ENCODE peak calls at places on chromosomes 13 and 19, in nine cellular contexts. One of them, this sample, is unnamed.

GRCh38 chr13:33080962-33081655 is 64.9 kb downstream of the KL start:
- DNase-seq in mucosa of descending colon: no peak
- DNase-seq in tibial artery: no peak
- DNase-seq in cardiac fibroblast: peak
- DNase-seq in pancreas: no peak
- DNase-seq in progenitor cell of endocrine pancreas: no peak
- DNase-seq in endothelial cell of umbilical vein: peak
- DNase-seq in HL-60: no peak
- DNase-seq in fibroblast of pulmonary artery: peak
- DNase-seq in this sample: no peak

GRCh38 chr19:1668339-1669123 is 16.1 kb upstream of the TCF3 start:
- DNase-seq in mucosa of descending colon: peak
- DNase-seq in tibial artery: no peak
- DNase-seq in cardiac fibroblast: peak
- DNase-seq in pancreas: peak
- DNase-seq in progenitor cell of endocrine pancreas: peak
- DNase-seq in endothelial cell of umbilical vein: no peak
- DNase-seq in HL-60: no peak
- DNase-seq in fibroblast of pulmonary artery: no peak
- DNase-seq in this sample: no peak

GRCh38 chr13:40613192-40613818 is 53.1 kb downstream of the FOXO1 start:
- DNase-seq in mucosa of descending colon: no peak
- DNase-seq in tibial artery: no peak
- DNase-seq in cardiac fibroblast: no peak
- DNase-seq in pancreas: no peak
- DNase-seq in progenitor cell of endocrine pancreas: no peak
- DNase-seq in endothelial cell of umbilical vein: peak
- DNase-seq in HL-60: no peak
- DNase-seq in fibroblast of pulmonary artery: no peak
- DNase-seq in this sample: no peak

GRCh38 chr13:92833071-92833470 is 393.5 kb upstream of the GPC6 start:
- DNase-seq in mucosa of descending colon: no peak
- DNase-seq in tibial artery: no peak
- DNase-seq in cardiac fibroblast: no peak
- DNase-seq in pancreas: no peak
- DNase-seq in progenitor cell of endocrine pancreas: no peak
- DNase-seq in endothelial cell of umbilical vein: no peak
- DNase-seq in HL-60: no peak
- DNase-seq in fibroblast of pulmonary artery: peak
- DNase-seq in this sample: no peak

GRCh38 chr19:46486358-46486757 is 9.3 kb downstream of the PNMA8B start:
- DNase-seq in mucosa of descending colon: no peak
- DNase-seq in tibial artery: no peak
- DNase-seq in cardiac fibroblast: no peak
- DNase-seq in pancreas: no peak
- DNase-seq in progenitor cell of endocrine pancreas: no peak
- DNase-seq in endothelial cell of umbilical vein: no peak
- DNase-seq in HL-60: no peak
- DNase-seq in fibroblast of pulmonary artery: no peak
- DNase-seq in this sample: no peak

GRCh38 chr13:29693297-29693945 is 97.9 kb upstream of the SLC7A1 start:
- DNase-seq in mucosa of descending colon: peak
- DNase-seq in tibial artery: no peak
- DNase-seq in cardiac fibroblast: no peak
- DNase-seq in pancreas: no peak
- DNase-seq in progenitor cell of endocrine pancreas: no peak
- DNase-seq in endothelial cell of umbilical vein: no peak
- DNase-seq in HL-60: no peak
- DNase-seq in fibroblast of pulmonary artery: no peak
- DNase-seq in this sample: no peak

GRCh38 chr13:102651392-102651791 is 43.5 kb downstream of the METTL21C start:
- DNase-seq in mucosa of descending colon: no peak
- DNase-seq in tibial artery: no peak
- DNase-seq in cardiac fibroblast: peak
- DNase-seq in pancreas: no peak
- DNase-seq in progenitor cell of endocrine pancreas: no peak
- DNase-seq in endothelial cell of umbilical vein: peak
- DNase-seq in HL-60: no peak
- DNase-seq in fibroblast of pulmonary artery: peak
- DNase-seq in this sample: peak

GRCh38 chr13:53189162-53189561 is 160.5 kb downstream of the OLFM4 start:
- DNase-seq in mucosa of descending colon: no peak
- DNase-seq in tibial artery: no peak
- DNase-seq in cardiac fibroblast: no peak
- DNase-seq in pancreas: no peak
- DNase-seq in progenitor cell of endocrine pancreas: no peak
- DNase-seq in endothelial cell of umbilical vein: no peak
- DNase-seq in HL-60: no peak
- DNase-seq in fibroblast of pulmonary artery: no peak
- DNase-seq in this sample: no peak

GRCh38 chr13:47798906-47799305 is 202.2 kb downstream of the SUCLA2 start:
- DNase-seq in mucosa of descending colon: no peak
- DNase-seq in tibial artery: no peak
- DNase-seq in cardiac fibroblast: peak
- DNase-seq in pancreas: no peak
- DNase-seq in progenitor cell of endocrine pancreas: no peak
- DNase-seq in endothelial cell of umbilical vein: no peak
- DNase-seq in HL-60: no peak
- DNase-seq in fibroblast of pulmonary artery: peak
- DNase-seq in this sample: peak

GRCh38 chr19:30113182-30113581 is 171.1 kb downstream of the URI1 start:
- DNase-seq in mucosa of descending colon: no peak
- DNase-seq in tibial artery: no peak
- DNase-seq in cardiac fibroblast: no peak
- DNase-seq in pancreas: no peak
- DNase-seq in progenitor cell of endocrine pancreas: no peak
- DNase-seq in endothelial cell of umbilical vein: no peak
- DNase-seq in HL-60: no peak
- DNase-seq in fibroblast of pulmonary artery: no peak
- DNase-seq in this sample: no peak

GRCh38 chr19:44581288-44581687 is 32.1 kb upstream of the IGSF23 start:
- DNase-seq in mucosa of descending colon: no peak
- DNase-seq in tibial artery: no peak
- DNase-seq in cardiac fibroblast: no peak
- DNase-seq in pancreas: no peak
- DNase-seq in progenitor cell of endocrine pancreas: no peak
- DNase-seq in endothelial cell of umbilical vein: no peak
- DNase-seq in HL-60: no peak
- DNase-seq in fibroblast of pulmonary artery: no peak
- DNase-seq in this sample: no peak

GRCh38 chr19:44585371-44586141 is 27.8 kb upstream of the IGSF23 start:
- DNase-seq in mucosa of descending colon: no peak
- DNase-seq in tibial artery: no peak
- DNase-seq in cardiac fibroblast: peak
- DNase-seq in pancreas: no peak
- DNase-seq in progenitor cell of endocrine pancreas: no peak
- DNase-seq in endothelial cell of umbilical vein: peak
- DNase-seq in HL-60: no peak
- DNase-seq in fibroblast of pulmonary artery: peak
- DNase-seq in this sample: peak

GRCh38 chr19:44580366-44580895 is 32.9 kb upstream of the IGSF23 start:
- DNase-seq in mucosa of descending colon: peak
- DNase-seq in tibial artery: no peak
- DNase-seq in cardiac fibroblast: no peak
- DNase-seq in pancreas: no peak
- DNase-seq in progenitor cell of endocrine pancreas: no peak
- DNase-seq in endothelial cell of umbilical vein: no peak
- DNase-seq in HL-60: no peak
- DNase-seq in fibroblast of pulmonary artery: no peak
- DNase-seq in this sample: no peak

GRCh38 chr19:44579663-44580365 is 33.5 kb upstream of the IGSF23 start:
- DNase-seq in mucosa of descending colon: no peak
- DNase-seq in tibial artery: no peak
- DNase-seq in cardiac fibroblast: no peak
- DNase-seq in pancreas: no peak
- DNase-seq in progenitor cell of endocrine pancreas: no peak
- DNase-seq in endothelial cell of umbilical vein: no peak
- DNase-seq in HL-60: no peak
- DNase-seq in fibroblast of pulmonary artery: no peak
- DNase-seq in this sample: no peak

GRCh38 chr19:44582581-44583265 is 30.6 kb upstream of the IGSF23 start:
- DNase-seq in mucosa of descending colon: no peak
- DNase-seq in tibial artery: no peak
- DNase-seq in cardiac fibroblast: peak
- DNase-seq in pancreas: peak
- DNase-seq in progenitor cell of endocrine pancreas: no peak
- DNase-seq in endothelial cell of umbilical vein: no peak
- DNase-seq in HL-60: peak
- DNase-seq in fibroblast of pulmonary artery: peak
- DNase-seq in this sample: no peak
- TF ChIP-seq CTCF in mucosa of descending colon: peak
- TF ChIP-seq CTCF in tibial artery: no peak
- TF ChIP-seq CTCF in cardiac fibroblast: peak
- TF ChIP-seq CTCF in pancreas: peak
- TF ChIP-seq CTCF in progenitor cell of endocrine pancreas: peak
- TF ChIP-seq CTCF in endothelial cell of umbilical vein: peak
- TF ChIP-seq CTCF in HL-60: no peak
- TF ChIP-seq CTCF in fibroblast of pulmonary artery: peak
- TF ChIP-seq CTCF in this sample: peak

DNA sequence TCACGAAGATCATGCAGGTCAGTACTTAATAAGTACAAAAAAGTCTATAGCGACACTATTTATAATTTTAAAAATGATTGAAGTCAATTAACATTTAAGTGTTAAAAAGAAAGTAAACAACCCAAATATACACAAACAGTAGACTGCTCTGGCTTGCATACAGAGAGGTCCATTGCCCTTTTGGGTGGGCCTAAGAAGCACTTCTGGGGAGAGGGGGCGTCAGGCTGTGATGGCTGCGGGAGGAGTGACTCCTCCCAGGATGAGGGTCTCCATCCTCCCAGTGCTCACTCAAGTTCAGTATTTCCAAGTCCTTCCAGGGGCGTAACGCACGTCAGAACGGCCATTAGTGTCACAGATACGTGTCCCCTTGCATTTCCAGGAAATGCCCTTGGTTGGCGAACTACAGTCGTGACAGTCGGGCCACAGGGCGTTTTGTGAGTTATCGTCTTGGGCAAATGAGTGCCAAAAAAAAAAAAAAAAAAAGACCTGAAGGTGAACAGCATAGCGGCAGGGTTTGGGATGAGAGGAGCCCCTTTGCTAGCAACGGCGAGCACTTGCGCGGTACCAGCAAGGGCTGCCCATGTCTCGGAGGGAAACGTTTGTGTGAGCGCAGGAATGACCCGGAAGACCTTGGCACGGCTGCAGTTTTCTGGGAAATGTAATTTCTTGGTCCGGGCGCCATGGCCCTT is at the start of gene SCGB2B2:
- DNase-seq in mucosa of descending colon: peak
- DNase-seq in tibial artery: no peak
- DNase-seq in cardiac fibroblast: no peak
- DNase-seq in pancreas: no peak
- DNase-seq in progenitor cell of endocrine pancreas: no peak
- DNase-seq in endothelial cell of umbilical vein: no peak
- DNase-seq in HL-60: peak
- DNase-seq in fibroblast of pulmonary artery: no peak
- DNase-seq in this sample: no peak
- TF ChIP-seq CTCF in mucosa of descending colon: no peak
- TF ChIP-seq CTCF in tibial artery: no peak
- TF ChIP-seq CTCF in cardiac fibroblast: no peak
- TF ChIP-seq CTCF in pancreas: no peak
- TF ChIP-seq CTCF in progenitor cell of endocrine pancreas: peak
- TF ChIP-seq CTCF in endothelial cell of umbilical vein: no peak
- TF ChIP-seq CTCF in HL-60: no peak
- TF ChIP-seq CTCF in fibroblast of pulmonary artery: no peak
- TF ChIP-seq CTCF in this sample: no peak

DNA sequence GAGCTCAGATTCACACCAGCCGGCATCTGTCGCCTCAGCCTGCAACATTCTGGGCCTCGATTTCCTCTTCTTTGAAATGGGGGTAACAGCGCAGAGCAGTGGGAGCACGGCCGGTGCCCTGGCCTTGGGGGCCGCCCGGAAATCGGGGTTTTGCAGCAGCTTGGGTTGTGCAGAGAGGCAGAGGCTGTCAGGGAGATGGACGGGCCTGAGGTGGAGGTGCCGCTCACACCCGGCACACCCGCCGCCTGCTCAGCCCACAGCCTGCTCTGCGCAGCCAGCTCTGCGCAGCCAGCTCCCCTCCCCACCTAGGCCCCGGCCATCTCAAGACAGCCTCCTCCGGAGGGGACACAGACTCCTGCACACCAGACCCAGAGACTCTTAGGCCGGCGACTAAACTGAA is 10.6 kb downstream of the KLF2 start:
- DNase-seq in mucosa of descending colon: no peak
- DNase-seq in tibial artery: no peak
- DNase-seq in cardiac fibroblast: no peak
- DNase-seq in pancreas: no peak
- DNase-seq in progenitor cell of endocrine pancreas: no peak
- DNase-seq in endothelial cell of umbilical vein: no peak
- DNase-seq in HL-60: no peak
- DNase-seq in fibroblast of pulmonary artery: no peak
- DNase-seq in this sample: no peak
- TF ChIP-seq CTCF in mucosa of descending colon: no peak
- TF ChIP-seq CTCF in tibial artery: no peak
- TF ChIP-seq CTCF in cardiac fibroblast: no peak
- TF ChIP-seq CTCF in pancreas: no peak
- TF ChIP-seq CTCF in progenitor cell of endocrine pancreas: no peak
- TF ChIP-seq CTCF in endothelial cell of umbilical vein: no peak
- TF ChIP-seq CTCF in HL-60: no peak
- TF ChIP-seq CTCF in fibroblast of pulmonary artery: no peak
- TF ChIP-seq CTCF in this sample: no peak

GRCh38 chr13:101157261-101157660 is 259.0 kb downstream of the NALCN start:
- DNase-seq in mucosa of descending colon: no peak
- DNase-seq in tibial artery: no peak
- DNase-seq in cardiac fibroblast: no peak
- DNase-seq in pancreas: no peak
- DNase-seq in progenitor cell of endocrine pancreas: no peak
- DNase-seq in endothelial cell of umbilical vein: no peak
- DNase-seq in HL-60: no peak
- DNase-seq in fibroblast of pulmonary artery: no peak
- DNase-seq in this sample: peak

GRCh38 chr13:101150998-101151397 is 265.3 kb downstream of the NALCN start:
- DNase-seq in mucosa of descending colon: no peak
- DNase-seq in tibial artery: no peak
- DNase-seq in cardiac fibroblast: no peak
- DNase-seq in pancreas: no peak
- DNase-seq in progenitor cell of endocrine pancreas: no peak
- DNase-seq in endothelial cell of umbilical vein: peak
- DNase-seq in HL-60: no peak
- DNase-seq in fibroblast of pulmonary artery: peak
- DNase-seq in this sample: peak

GRCh38 chr13:101152184-101152583 is 264.1 kb downstream of the NALCN start:
- DNase-seq in mucosa of descending colon: no peak
- DNase-seq in tibial artery: no peak
- DNase-seq in cardiac fibroblast: no peak
- DNase-seq in pancreas: no peak
- DNase-seq in progenitor cell of endocrine pancreas: no peak
- DNase-seq in endothelial cell of umbilical vein: no peak
- DNase-seq in HL-60: no peak
- DNase-seq in fibroblast of pulmonary artery: no peak
- DNase-seq in this sample: no peak

DNA sequence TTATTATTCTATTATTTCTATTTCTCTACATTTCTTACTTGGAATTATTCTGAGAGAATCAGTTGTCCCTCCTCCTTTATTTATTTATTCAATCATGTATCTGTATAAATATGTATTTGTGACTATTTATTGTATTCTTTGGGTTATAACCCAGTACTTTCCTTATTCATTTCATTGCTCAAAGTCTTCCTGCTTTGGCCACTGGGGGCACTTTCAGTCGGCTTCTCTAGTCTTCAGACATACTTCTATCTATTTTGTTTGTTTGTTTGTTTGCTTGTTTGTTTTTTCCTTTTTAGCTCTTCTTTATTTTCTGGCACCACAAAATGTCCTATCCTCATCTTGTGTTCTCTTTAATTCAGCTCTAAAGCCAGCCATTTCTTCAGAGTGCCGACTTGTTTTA is 260.4 kb downstream of the NALCN start:
- DNase-seq in mucosa of descending colon: no peak
- DNase-seq in tibial artery: no peak
- DNase-seq in cardiac fibroblast: no peak
- DNase-seq in pancreas: no peak
- DNase-seq in progenitor cell of endocrine pancreas: no peak
- DNase-seq in endothelial cell of umbilical vein: no peak
- DNase-seq in HL-60: no peak
- DNase-seq in fibroblast of pulmonary artery: no peak
- DNase-seq in this sample: no peak
- TF ChIP-seq CTCF in mucosa of descending colon: no peak
- TF ChIP-seq CTCF in tibial artery: no peak
- TF ChIP-seq CTCF in cardiac fibroblast: peak
- TF ChIP-seq CTCF in pancreas: no peak
- TF ChIP-seq CTCF in progenitor cell of endocrine pancreas: peak
- TF ChIP-seq CTCF in endothelial cell of umbilical vein: peak
- TF ChIP-seq CTCF in HL-60: no peak
- TF ChIP-seq CTCF in fibroblast of pulmonary artery: peak
- TF ChIP-seq CTCF in this sample: peak